ENCODE peak calls at places on chromosomes 16 and 17, in ten cellular contexts. One of them, this sample, is unnamed.
A peak's percentile ranks its signal among the peaks of the same experiment; 100 is the strongest.

GRCh38 chr16:66446737-66447136 is 19.6 kb downstream of the BEAN1 start:
- DNase-seq in activated B cell treated with CpG ODN at 0.5 μM for 24 hours: no peak
- DNase-seq in mucosa of descending colon: no peak
- DNase-seq in left lung: no peak
- DNase-seq in tibial artery: no peak
- DNase-seq in lung: no peak
- DNase-seq in AG09309: no peak
- DNase-seq in lower leg skin: no peak
- DNase-seq in astrocyte of the spinal cord: no peak
- DNase-seq in mammary epithelial cell: no peak
- DNase-seq in this sample: no peak

GRCh38 chr16:82769845-82770244 is 143.1 kb downstream of the CDH13 start:
- DNase-seq in activated B cell treated with CpG ODN at 0.5 μM for 24 hours: no peak
- DNase-seq in mucosa of descending colon: no peak
- DNase-seq in left lung: no peak
- DNase-seq in tibial artery: peak; percentile 66
- DNase-seq in lung: no peak
- DNase-seq in AG09309: no peak
- DNase-seq in lower leg skin: peak; percentile 30
- DNase-seq in astrocyte of the spinal cord: no peak
- DNase-seq in mammary epithelial cell: no peak
- DNase-seq in this sample: no peak

GRCh38 chr16:56281256-56281805 is 90.0 kb downstream of the GNAO1 start:
- DNase-seq in activated B cell treated with CpG ODN at 0.5 μM for 24 hours: no peak
- DNase-seq in mucosa of descending colon: no peak
- DNase-seq in left lung: no peak
- DNase-seq in tibial artery: no peak
- DNase-seq in lung: no peak
- DNase-seq in AG09309: no peak
- DNase-seq in lower leg skin: no peak
- DNase-seq in astrocyte of the spinal cord: no peak
- DNase-seq in mammary epithelial cell: no peak
- DNase-seq in this sample: no peak

GRCh38 chr17:7614422-7615264 is at the start of gene FXR2:
- DNase-seq in activated B cell treated with CpG ODN at 0.5 μM for 24 hours: peak; percentile 97
- DNase-seq in mucosa of descending colon: peak; percentile 99
- DNase-seq in left lung: peak; percentile 100
- DNase-seq in tibial artery: peak; percentile 100
- DNase-seq in lung: peak; percentile 100
- DNase-seq in AG09309: peak; percentile 99
- DNase-seq in lower leg skin: peak; percentile 100
- DNase-seq in astrocyte of the spinal cord: peak; percentile 100
- DNase-seq in mammary epithelial cell: peak; percentile 100
- DNase-seq in this sample: peak; percentile 100

GRCh38 chr16:74275031-74275636 is 21.5 kb upstream of the PSMD7 start:
- DNase-seq in activated B cell treated with CpG ODN at 0.5 μM for 24 hours: no peak
- DNase-seq in mucosa of descending colon: no peak
- DNase-seq in left lung: no peak
- DNase-seq in tibial artery: no peak
- DNase-seq in lung: no peak
- DNase-seq in AG09309: no peak
- DNase-seq in lower leg skin: no peak
- DNase-seq in astrocyte of the spinal cord: peak; percentile 38
- DNase-seq in mammary epithelial cell: no peak
- DNase-seq in this sample: no peak

GRCh38 chr17:50020841-50021599 is 26.0 kb upstream of the DLX3 start:
- DNase-seq in activated B cell treated with CpG ODN at 0.5 μM for 24 hours: no peak
- DNase-seq in mucosa of descending colon: no peak
- DNase-seq in left lung: no peak
- DNase-seq in tibial artery: no peak
- DNase-seq in lung: peak; percentile 21
- DNase-seq in AG09309: no peak
- DNase-seq in lower leg skin: no peak
- DNase-seq in astrocyte of the spinal cord: no peak
- DNase-seq in mammary epithelial cell: no peak
- DNase-seq in this sample: no peak

GRCh38 chr16:80723091-80723490 is 81.3 kb downstream of the CDYL2 start:
- DNase-seq in activated B cell treated with CpG ODN at 0.5 μM for 24 hours: no peak
- DNase-seq in mucosa of descending colon: no peak
- DNase-seq in left lung: no peak
- DNase-seq in tibial artery: no peak
- DNase-seq in lung: no peak
- DNase-seq in AG09309: no peak
- DNase-seq in lower leg skin: no peak
- DNase-seq in astrocyte of the spinal cord: no peak
- DNase-seq in mammary epithelial cell: no peak
- DNase-seq in this sample: no peak

GRCh38 chr17:17648762-17649161 is 32.5 kb upstream of the RAI1 start:
- DNase-seq in activated B cell treated with CpG ODN at 0.5 μM for 24 hours: no peak
- DNase-seq in mucosa of descending colon: no peak
- DNase-seq in left lung: no peak
- DNase-seq in tibial artery: no peak
- DNase-seq in lung: no peak
- DNase-seq in AG09309: no peak
- DNase-seq in lower leg skin: no peak
- DNase-seq in astrocyte of the spinal cord: no peak
- DNase-seq in mammary epithelial cell: no peak
- DNase-seq in this sample: no peak

GRCh38 chr17:3660311-3660891 is 8.0 kb downstream of the TAX1BP3 start:
- DNase-seq in activated B cell treated with CpG ODN at 0.5 μM for 24 hours: no peak
- DNase-seq in mucosa of descending colon: no peak
- DNase-seq in left lung: no peak
- DNase-seq in tibial artery: no peak
- DNase-seq in lung: no peak
- DNase-seq in AG09309: no peak
- DNase-seq in lower leg skin: no peak
- DNase-seq in astrocyte of the spinal cord: no peak
- DNase-seq in mammary epithelial cell: no peak
- DNase-seq in this sample: no peak

GRCh38 chr17:52673791-52674190 is 515.3 kb upstream of the CA10 start:
- DNase-seq in activated B cell treated with CpG ODN at 0.5 μM for 24 hours: no peak
- DNase-seq in mucosa of descending colon: no peak
- DNase-seq in left lung: no peak
- DNase-seq in tibial artery: no peak
- DNase-seq in lung: no peak
- DNase-seq in AG09309: no peak
- DNase-seq in lower leg skin: no peak
- DNase-seq in astrocyte of the spinal cord: no peak
- DNase-seq in mammary epithelial cell: no peak
- DNase-seq in this sample: no peak

GRCh38 chr16:15777533-15778203 is 79.2 kb downstream of the MYH11 start:
- DNase-seq in activated B cell treated with CpG ODN at 0.5 μM for 24 hours: no peak
- DNase-seq in mucosa of descending colon: no peak
- DNase-seq in left lung: no peak
- DNase-seq in tibial artery: no peak
- DNase-seq in lung: no peak
- DNase-seq in AG09309: no peak
- DNase-seq in lower leg skin: no peak
- DNase-seq in astrocyte of the spinal cord: peak; percentile 49
- DNase-seq in mammary epithelial cell: peak; percentile 19
- DNase-seq in this sample: no peak

GRCh38 chr16:6722786-6723185 is 609.9 kb upstream of the RBFOX1 start:
- DNase-seq in activated B cell treated with CpG ODN at 0.5 μM for 24 hours: no peak
- DNase-seq in mucosa of descending colon: no peak
- DNase-seq in left lung: no peak
- DNase-seq in tibial artery: no peak
- DNase-seq in lung: no peak
- DNase-seq in AG09309: no peak
- DNase-seq in lower leg skin: no peak
- DNase-seq in astrocyte of the spinal cord: no peak
- DNase-seq in mammary epithelial cell: no peak
- DNase-seq in this sample: no peak

DNA sequence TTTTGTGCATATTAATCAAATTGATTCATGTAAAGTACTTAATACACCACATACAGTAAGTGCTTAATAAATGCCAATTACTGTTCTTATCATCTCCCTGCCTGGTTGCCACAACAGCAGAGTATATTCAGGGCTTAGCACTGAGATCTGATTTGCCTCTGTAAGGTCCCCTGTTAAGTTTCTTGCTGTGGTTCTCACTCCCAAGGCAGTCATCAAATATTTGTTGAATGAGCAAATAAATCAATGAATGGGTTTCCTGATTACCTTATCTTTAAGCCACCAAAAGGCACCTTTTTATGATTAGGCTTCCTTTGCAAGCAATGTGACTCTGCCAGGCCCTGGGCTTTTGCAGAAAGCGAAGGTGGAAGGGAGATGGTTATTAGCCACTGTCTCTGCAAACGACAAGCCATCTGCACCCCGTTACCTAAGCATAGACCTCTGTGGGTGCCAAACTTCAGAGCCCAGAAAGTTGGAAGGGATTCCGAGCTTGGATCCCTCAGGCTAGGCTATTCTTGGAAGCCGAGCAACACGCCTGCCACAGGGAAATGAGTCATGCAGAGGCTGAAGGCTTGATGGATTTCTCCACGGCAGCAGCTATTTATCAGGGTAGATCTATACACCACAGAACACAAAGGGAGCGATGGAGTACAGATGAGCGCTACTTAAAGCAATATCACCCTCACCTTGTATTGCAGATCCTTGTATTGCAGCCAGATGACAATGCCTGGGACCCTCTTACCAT is 102.0 kb downstream of the GRIN2A start:
- DNase-seq in activated B cell treated with CpG ODN at 0.5 μM for 24 hours: no peak
- DNase-seq in mucosa of descending colon: no peak
- DNase-seq in left lung: no peak
- DNase-seq in tibial artery: peak; percentile 60
- DNase-seq in lung: no peak
- DNase-seq in AG09309: peak; percentile 20
- DNase-seq in lower leg skin: no peak
- DNase-seq in astrocyte of the spinal cord: peak; percentile 85
- DNase-seq in mammary epithelial cell: peak; percentile 93
- DNase-seq in this sample: no peak
- TF ChIP-seq CTCF in activated B cell treated with CpG ODN at 0.5 μM for 24 hours: no peak
- TF ChIP-seq CTCF in mucosa of descending colon: no peak
- TF ChIP-seq CTCF in left lung: no peak
- TF ChIP-seq CTCF in tibial artery: no peak
- TF ChIP-seq CTCF in lung: no peak
- TF ChIP-seq CTCF in AG09309: no peak
- TF ChIP-seq CTCF in lower leg skin: no peak
- TF ChIP-seq CTCF in astrocyte of the spinal cord: no peak
- TF ChIP-seq CTCF in mammary epithelial cell: no peak
- TF ChIP-seq CTCF in this sample: no peak

GRCh38 chr17:28743243-28744103 is at the start of gene TRAF4:
- DNase-seq in activated B cell treated with CpG ODN at 0.5 μM for 24 hours: peak; percentile 87
- DNase-seq in mucosa of descending colon: peak; percentile 92
- DNase-seq in left lung: peak; percentile 84
- DNase-seq in tibial artery: peak; percentile 77
- DNase-seq in lung: peak; percentile 79
- DNase-seq in AG09309: peak; percentile 78
- DNase-seq in lower leg skin: peak; percentile 69
- DNase-seq in astrocyte of the spinal cord: peak; percentile 95
- DNase-seq in mammary epithelial cell: peak; percentile 82
- DNase-seq in this sample: no peak
- TF ChIP-seq CTCF in activated B cell treated with CpG ODN at 0.5 μM for 24 hours: no peak
- TF ChIP-seq CTCF in mucosa of descending colon: no peak
- TF ChIP-seq CTCF in left lung: no peak
- TF ChIP-seq CTCF in tibial artery: peak; percentile 41
- TF ChIP-seq CTCF in lung: no peak
- TF ChIP-seq CTCF in AG09309: no peak
- TF ChIP-seq CTCF in lower leg skin: no peak
- TF ChIP-seq CTCF in astrocyte of the spinal cord: peak; percentile 11
- TF ChIP-seq CTCF in mammary epithelial cell: peak; percentile 18
- TF ChIP-seq CTCF in this sample: peak; percentile 7

GRCh38 chr16:14003119-14003570 is 68.0 kb upstream of the MRTFB start:
- DNase-seq in activated B cell treated with CpG ODN at 0.5 μM for 24 hours: no peak
- DNase-seq in mucosa of descending colon: peak; percentile 33
- DNase-seq in left lung: peak; percentile 82
- DNase-seq in tibial artery: peak; percentile 48
- DNase-seq in lung: peak; percentile 56
- DNase-seq in AG09309: no peak
- DNase-seq in lower leg skin: peak; percentile 75
- DNase-seq in astrocyte of the spinal cord: peak; percentile 41
- DNase-seq in mammary epithelial cell: peak; percentile 77
- DNase-seq in this sample: no peak
- TF ChIP-seq CTCF in activated B cell treated with CpG ODN at 0.5 μM for 24 hours: no peak
- TF ChIP-seq CTCF in mucosa of descending colon: no peak
- TF ChIP-seq CTCF in left lung: no peak
- TF ChIP-seq CTCF in tibial artery: no peak
- TF ChIP-seq CTCF in lung: no peak
- TF ChIP-seq CTCF in AG09309: peak; percentile 11
- TF ChIP-seq CTCF in lower leg skin: no peak
- TF ChIP-seq CTCF in astrocyte of the spinal cord: no peak
- TF ChIP-seq CTCF in mammary epithelial cell: no peak
- TF ChIP-seq CTCF in this sample: no peak

GRCh38 chr16:22300427-22301071 is 3.3 kb downstream of the POLR3E start:
- DNase-seq in activated B cell treated with CpG ODN at 0.5 μM for 24 hours: no peak
- DNase-seq in mucosa of descending colon: peak; percentile 70
- DNase-seq in left lung: peak; percentile 49
- DNase-seq in tibial artery: no peak
- DNase-seq in lung: peak; percentile 42
- DNase-seq in AG09309: peak; percentile 7
- DNase-seq in lower leg skin: no peak
- DNase-seq in astrocyte of the spinal cord: peak; percentile 60
- DNase-seq in mammary epithelial cell: peak; percentile 39
- DNase-seq in this sample: no peak
- TF ChIP-seq CTCF in activated B cell treated with CpG ODN at 0.5 μM for 24 hours: no peak
- TF ChIP-seq CTCF in mucosa of descending colon: peak; percentile 37
- TF ChIP-seq CTCF in left lung: peak; percentile 46
- TF ChIP-seq CTCF in tibial artery: peak; percentile 14
- TF ChIP-seq CTCF in lung: peak; percentile 5
- TF ChIP-seq CTCF in AG09309: peak; percentile 75
- TF ChIP-seq CTCF in lower leg skin: no peak
- TF ChIP-seq CTCF in astrocyte of the spinal cord: peak; percentile 79
- TF ChIP-seq CTCF in mammary epithelial cell: peak; percentile 87
- TF ChIP-seq CTCF in this sample: peak; percentile 45

This sample was measured in CD14-positive monocyte.